ENCODE peak calls at places on chromosomes 11 and 22, in eight cellular contexts. Y, D, X, H, L, F, K and B are unnamed samples.

GRCh38 chr22:20577549-20577975 is 70.2 kb downstream of the MED15 start:
- DNase-seq in X (no peak), F (no peak), Y (no peak), L (no peak), D (no peak), H (no peak), K (no peak), B (no peak)

GRCh38 chr11:116927163-116927772 is 89.8 kb upstream of the APOA1 start:
- DNase-seq in F (no peak), X (no peak), K (peak; percentile 52), L (no peak), D (no peak), H (no peak), Y (peak; percentile 21), B (no peak)

GRCh38 chr11:102451693-102452460 is 688 bp downstream of the TMEM123 start:
- DNase-seq in D (peak; percentile 58), X (peak; percentile 28), L (no peak), K (peak; percentile 83), F (peak; percentile 83), H (peak; percentile 49), Y (peak; percentile 60), B (peak; percentile 62)

GRCh38 chr11:12642040-12642439 is 32.2 kb upstream of the TEAD1 start:
- DNase-seq in L (no peak), H (peak; percentile 77), Y (no peak), F (no peak), X (peak; percentile 68), D (no peak), K (no peak), B (no peak)

GRCh38 chr11:17221968-17222367 is 14.2 kb upstream of the PIK3C2A start:
- DNase-seq in H (peak; percentile 86), K (no peak), Y (no peak), F (no peak), X (peak; percentile 66), D (no peak), L (no peak), B (no peak)

GRCh38 chr11:1652778-1653540 is 23.4 kb downstream of the KRTAP5-5 start:
- DNase-seq in H (peak; percentile 22), K (peak; percentile 61), X (peak; percentile 29), F (peak; percentile 84), D (peak; percentile 80), Y (peak; percentile 68), L (peak; percentile 7), B (peak; percentile 68)

GRCh38 chr11:1557904-1558831 is 13.9 kb downstream of the DUSP8 start:
- DNase-seq in L (peak; percentile 62), H (peak; percentile 82), D (no peak), F (peak; percentile 93), K (no peak), Y (no peak), X (peak; percentile 84), B (no peak)

GRCh38 chr11:72863091-72863490 is 48.9 kb downstream of the ATG16L2 start:
- DNase-seq in F (no peak), H (no peak), L (no peak), D (no peak), X (no peak), Y (no peak), K (no peak), B (no peak)

GRCh38 chr11:123300874-123301695 is 106.0 kb upstream of the CLMP start:
- DNase-seq in L (peak; percentile 42), X (peak; percentile 68), F (no peak), H (peak; percentile 63), Y (no peak), D (no peak), K (no peak), B (no peak)

GRCh38 chr11:126393143-126393542 is 37.7 kb downstream of the ST3GAL4 start:
- DNase-seq in K (no peak), Y (no peak), H (no peak), X (no peak), L (no peak), F (no peak), D (no peak), B (no peak)

GRCh38 chr11:46658259-46658658 is 40.9 kb downstream of the ATG13 start:
- DNase-seq in F (peak; percentile 81), D (no peak), X (peak; percentile 81), L (peak; percentile 39), Y (no peak), K (no peak), H (peak; percentile 68), B (no peak)

GRCh38 chr11:18352581-18352980 is 30.2 kb downstream of the GTF2H1 start:
- DNase-seq in H (peak; percentile 29), L (no peak), D (no peak), K (no peak), X (peak; percentile 30), Y (no peak), F (no peak), B (no peak)

GRCh38 chr11:134359646-134360045 is 27.9 kb downstream of the GLB1L2 start:
- DNase-seq in F (peak; percentile 43), X (no peak), Y (no peak), K (no peak), H (no peak), L (no peak), D (no peak), B (no peak)

GRCh38 chr11:104005234-104005855 is 31.1 kb upstream of the DDI1 start:
- DNase-seq in F (no peak), D (no peak), L (no peak), Y (no peak), X (peak; percentile 72), K (no peak), H (peak; percentile 43), B (no peak)

GRCh38 chr11:44066732-44067131 is 662 bp downstream of the ACCS start:
- DNase-seq in F (peak; percentile 66), H (peak; percentile 72), D (no peak), L (peak; percentile 21), K (peak; percentile 84), Y (no peak), X (peak; percentile 69), B (no peak)

GRCh38 chr22:37633082-37633692 is 6.3 kb upstream of the SH3BP1 start:
- DNase-seq in D (no peak), L (no peak), F (no peak), Y (no peak), H (no peak), K (no peak), X (no peak), B (no peak)
- H3K9me3 ChIP-seq in D (no peaks in the 10 kb centered on the region), L (no peaks in the 10 kb centered on the region), F (no peaks in the 10 kb centered on the region), Y (no peaks in the 10 kb centered on the region), H (no peaks in the 10 kb centered on the region), K (no peaks in the 10 kb centered on the region), X (no peaks in the 10 kb centered on the region), B (no peaks in the 10 kb centered on the region)

GRCh38 chr11:58786693-58787092 is 55.0 kb upstream of the GLYAT start:
- DNase-seq in K (no peak), L (no peak), F (no peak), Y (no peak), H (no peak), D (no peak), X (no peak), B (no peak)

GRCh38 chr11:58782066-58782465 is 50.3 kb upstream of the GLYAT start:
- DNase-seq in D (no peak), F (no peak), X (no peak), K (no peak), L (no peak), Y (no peak), H (no peak), B (no peak)

GRCh38 chr11:58784995-58785394 is 53.3 kb upstream of the GLYAT start:
- DNase-seq in L (no peak), K (no peak), X (no peak), Y (no peak), D (no peak), H (no peak), F (no peak), B (no peak)

GRCh38 chr11:58788355-58789023 is 56.0 kb downstream of the GLYATL2 start:
- DNase-seq in X (peak; percentile 61), D (peak; percentile 45), H (peak; percentile 38), Y (peak; percentile 2), L (no peak), K (peak; percentile 78), F (no peak), B (no peak)

GRCh38 chr11:58787903-58788302 is 56.2 kb upstream of the GLYAT start:
- DNase-seq in X (peak; percentile 41), H (peak; percentile 14), Y (no peak), F (no peak), K (no peak), D (no peak), L (no peak), B (no peak)
- H3K9me3 ChIP-seq in X (no peaks in the 10 kb centered on the region), H (no peaks in the 10 kb centered on the region), Y (no peaks in the 10 kb centered on the region), F (no peaks in the 10 kb centered on the region), K (no peaks in the 10 kb centered on the region), D (no peaks in the 10 kb centered on the region), L (no peaks in the 10 kb centered on the region), B (no peaks in the 10 kb centered on the region)

GRCh38 chr22:48781391-48781790 is 1046.3 kb downstream of the BRD1 start:
- DNase-seq in K (no peak), H (no peak), L (no peak), X (no peak), D (peak; percentile 25), Y (no peak), F (peak; percentile 52), B (no peak)
- H3K9me3 ChIP-seq in K (peaks cover 12% of the 10 kb centered on the region), H (peaks cover 2% of the 10 kb centered on the region), L (peaks cover 90% of the 10 kb centered on the region), X (peaks cover 67% of the 10 kb centered on the region), D (peaks cover 5% of the 10 kb centered on the region), Y (no peaks in the 10 kb centered on the region), F (peaks cover under 1% of the 10 kb centered on the region), B (no peaks in the 10 kb centered on the region)

GRCh38 chr11:58765078-58765477 is 33.3 kb upstream of the GLYAT start:
- DNase-seq in X (no peak), D (no peak), H (no peak), F (no peak), Y (no peak), K (no peak), L (no peak), B (no peak)

GRCh38 chr11:58770166-58770565 is 38.4 kb upstream of the GLYAT start:
- DNase-seq in H (no peak), Y (no peak), D (no peak), L (no peak), K (no peak), X (no peak), F (no peak), B (no peak)

GRCh38 chr11:58769308-58769707 is 37.6 kb upstream of the GLYAT start:
- DNase-seq in F (no peak), D (no peak), X (no peak), L (no peak), K (no peak), H (no peak), Y (no peak), B (no peak)

GRCh38 chr11:58770627-58771457 is 39.1 kb upstream of the GLYAT start:
- DNase-seq in X (peak; percentile 13), L (no peak), K (peak; percentile 19), H (peak; percentile 45), Y (no peak), D (no peak), F (no peak), B (no peak)

DNA sequence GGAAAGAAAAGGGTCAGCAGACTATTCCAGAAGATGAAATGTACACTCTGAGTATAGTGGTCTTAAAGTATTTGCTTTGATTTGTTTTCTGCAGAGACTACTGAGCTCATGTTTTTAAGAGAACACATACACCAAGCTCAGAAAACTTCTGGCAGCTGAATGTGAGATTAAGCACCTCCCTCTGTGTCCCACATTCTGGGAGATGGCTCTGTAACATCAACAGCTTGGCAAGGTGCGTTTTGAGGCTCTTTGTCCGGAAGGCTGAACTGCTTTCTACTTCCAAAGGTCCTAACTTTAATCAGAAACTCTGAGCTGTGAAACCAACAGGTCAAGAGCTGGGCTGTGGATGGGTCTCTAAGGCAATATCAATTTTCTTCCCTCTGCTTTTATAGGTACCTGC is 36.4 kb upstream of the GLYAT start:
- DNase-seq in F (no peak), H (no peak), K (no peak), X (no peak), L (no peak), D (no peak), Y (no peak), B (no peak)
- H3K9me3 ChIP-seq in F (no peaks in the 10 kb centered on the region), H (no peaks in the 10 kb centered on the region), K (no peaks in the 10 kb centered on the region), X (no peaks in the 10 kb centered on the region), L (no peaks in the 10 kb centered on the region), D (no peaks in the 10 kb centered on the region), Y (no peaks in the 10 kb centered on the region), B (no peaks in the 10 kb centered on the region)